ENCODE peak calls at places on chromosomes 7 and 10, in ten cellular contexts. O is suprapubic skin; Y is cardiac muscle cell; A is GM23248; J is CD8-positive, alpha-beta T cell; Z is lower lobe of right lung; P is CD4-positive, CD25-positive, alpha-beta regulatory T cell; G is HCT116; E is upper lobe of right lung; H is PC-9. R is an unnamed sample.

GRCh38 chr10:132395704-132396494 is 1.1 kb upstream of the PWWP2B start:
- DNase-seq in O (peak; percentile 92), Y (peak; percentile 84), A (peak; percentile 68), J (peak; percentile 58), Z (peak; percentile 91), P (peak; percentile 27), G (no peak), E (peak; percentile 91), H (no peak), R (no peak)

GRCh38 chr10:101450277-101451080 is 96.5 kb downstream of the BTRC start:
- DNase-seq in O (no peak), Y (no peak), A (no peak), J (no peak), Z (no peak), P (no peak), G (no peak), E (no peak), H (no peak), R (no peak)

GRCh38 chr10:75441682-75442081 is 10.3 kb downstream of the LRMDA start:
- DNase-seq in O (no peak), Y (no peak), A (no peak), J (no peak), Z (no peak), P (no peak), G (no peak), E (no peak), H (no peak), R (no peak)

GRCh38 chr10:50431118-50431517 is 179.8 kb upstream of the ASAH2 start:
- DNase-seq in O (no peak), Y (no peak), A (peak; percentile 88), J (no peak), Z (no peak), P (no peak), G (no peak), E (no peak), H (peak; percentile 85), R (no peak)

GRCh38 chr7:131302876-131303707 is 24.6 kb upstream of the MKLN1 start:
- DNase-seq in O (no peak), Y (no peak), A (peak; percentile 32), J (peak; percentile 31), Z (no peak), P (peak; percentile 32), G (peak; percentile 39), E (no peak), H (no peak), R (peak; percentile 15)

GRCh38 chr10:50421026-50421719 is 169.9 kb upstream of the ASAH2 start:
- DNase-seq in O (no peak), Y (peak; percentile 41), A (peak; percentile 55), J (peak; percentile 8), Z (peak; percentile 49), P (peak; percentile 79), G (no peak), E (no peak), H (peak; percentile 51), R (peak; percentile 36)

GRCh38 chr7:73557108-73557396 is 438 bp downstream of the BCL7B start:
- DNase-seq in O (peak; percentile 95), Y (peak; percentile 95), A (peak; percentile 98), J (peak; percentile 90), Z (peak; percentile 97), P (peak; percentile 95), G (peak; percentile 75), E (peak; percentile 98), H (peak; percentile 80), R (peak; percentile 78)

GRCh38 chr10:51768886-51769285 is 69.5 kb upstream of the CSTF2T start:
- DNase-seq in O (no peak), Y (no peak), A (no peak), J (no peak), Z (no peak), P (no peak), G (no peak), E (no peak), H (no peak), R (no peak)

GRCh38 chr10:72665925-72666324 is 26.0 kb upstream of the MCU start:
- DNase-seq in O (no peak), Y (no peak), A (peak; percentile 72), J (no peak), Z (no peak), P (peak; percentile 33), G (no peak), E (no peak), H (peak; percentile 94), R (no peak)

GRCh38 chr7:55075464-55075971 is 56.7 kb downstream of the EGFR start:
- DNase-seq in O (no peak), Y (no peak), A (peak; percentile 44), J (no peak), Z (no peak), P (no peak), G (no peak), E (no peak), H (no peak), R (no peak)

GRCh38 chr10:76456190-76456589 is 1024.8 kb downstream of the LRMDA start:
- DNase-seq in O (no peak), Y (no peak), A (peak; percentile 24), J (no peak), Z (no peak), P (no peak), G (no peak), E (no peak), H (no peak), R (no peak)

GRCh38 chr7:156816943-156817572 is 75.9 kb downstream of the LMBR1 start:
- DNase-seq in O (no peak), Y (peak; percentile 12), A (peak; percentile 57), J (no peak), Z (no peak), P (peak; percentile 43), G (no peak), E (no peak), H (no peak), R (no peak)

GRCh38 chr10:132961-133898 is 2.0 kb upstream of the ZMYND11 start:
- DNase-seq in O (no peak), Y (no peak), A (peak; percentile 89), J (no peak), Z (no peak), P (no peak), G (no peak), E (no peak), H (peak; percentile 81), R (no peak)

GRCh38 chr7:123271856-123272255 is 72.1 kb upstream of the SLC13A1 start:
- DNase-seq in O (no peak), Y (no peak), A (no peak), J (no peak), Z (no peak), P (no peak), G (no peak), E (no peak), H (no peak), R (no peak)

GRCh38 chr7:101664893-101665471 is 35.9 kb upstream of the MYL10 start:
- DNase-seq in O (no peak), Y (no peak), A (no peak), J (no peak), Z (no peak), P (no peak), G (no peak), E (no peak), H (no peak), R (no peak)

GRCh38 chr7:155190608-155191536 is 106.8 kb upstream of the INSIG1 start:
- DNase-seq in O (no peak), Y (peak; percentile 66), A (peak; percentile 73), J (peak; percentile 65), Z (peak; percentile 72), P (peak; percentile 51), G (no peak), E (no peak), H (no peak), R (peak; percentile 7)

GRCh38 chr7:99293650-99294049 is 21.0 kb downstream of the MYH16 start:
- DNase-seq in O (no peak), Y (no peak), A (no peak), J (no peak), Z (no peak), P (no peak), G (no peak), E (no peak), H (no peak), R (no peak)

GRCh38 chr10:85794553-85794952 is 572.0 kb downstream of the GRID1 start:
- DNase-seq in O (no peak), Y (no peak), A (no peak), J (no peak), Z (no peak), P (no peak), G (no peak), E (no peak), H (no peak), R (no peak)

GRCh38 chr10:100724531-100725027 is 20.8 kb upstream of the PAX2 start:
- DNase-seq in O (no peak), Y (no peak), A (no peak), J (no peak), Z (no peak), P (no peak), G (no peak), E (no peak), H (no peak), R (no peak)

GRCh38 chr7:151883872-151884271 is 7.0 kb upstream of the PRKAG2 start:
- DNase-seq in O (peak; percentile 11), Y (no peak), A (no peak), J (no peak), Z (no peak), P (no peak), G (no peak), E (peak; percentile 34), H (no peak), R (no peak)

GRCh38 chr7:88042157-88042556 is 108.1 kb downstream of the ADAM22 start:
- DNase-seq in O (no peak), Y (no peak), A (no peak), J (no peak), Z (no peak), P (no peak), G (no peak), E (no peak), H (no peak), R (no peak)

GRCh38 chr7:79507161-79507560 is 53.7 kb upstream of the MAGI2 start:
- DNase-seq in O (no peak), Y (no peak), A (no peak), J (no peak), Z (no peak), P (no peak), G (no peak), E (no peak), H (no peak), R (no peak)
- H3K27ac ChIP-seq in O (no peak overlapping the region), Y (peak overlapping the region; percentile 61), A (no peak overlapping the region), J (no peak overlapping the region), Z (no peak overlapping the region), P (no peak overlapping the region), G (no peak overlapping the region), E (no peak overlapping the region), H (no peak overlapping the region), R (no peak overlapping the region)

GRCh38 chr10:12705943-12706342 is 295.6 kb downstream of the CCDC3 start:
- DNase-seq in O (no peak), Y (no peak), A (peak; percentile 13), J (no peak), Z (no peak), P (no peak), G (no peak), E (no peak), H (peak; percentile 44), R (no peak)
- H3K27ac ChIP-seq in O (no peak overlapping the region), Y (no peak overlapping the region), A (no peak overlapping the region), J (no peak overlapping the region), Z (no peak overlapping the region), P (no peak overlapping the region), G (no peak overlapping the region), E (no peak overlapping the region), H (peak overlapping the region; percentile 98), R (no peak overlapping the region)

GRCh38 chr10:11401314-11402222 is 209.9 kb downstream of the USP6NL start:
- DNase-seq in O (peak; percentile 69), Y (no peak), A (no peak), J (peak; percentile 10), Z (no peak), P (peak; percentile 23), G (no peak), E (no peak), H (no peak), R (no peak)
- H3K27ac ChIP-seq in O (no peak overlapping the region), Y (no peak overlapping the region), A (no peak overlapping the region), J (peak overlapping the region; percentile 18), Z (no peak overlapping the region), P (no peak overlapping the region), G (no peak overlapping the region), E (no peak overlapping the region), H (no peak overlapping the region), R (no peak overlapping the region)

GRCh38 chr7:149297034-149297755 is 35.2 kb downstream of the ZNF783 start:
- DNase-seq in O (no peak), Y (no peak), A (no peak), J (no peak), Z (no peak), P (peak; percentile 19), G (no peak), E (no peak), H (no peak), R (no peak)
- H3K27ac ChIP-seq in O (no peak overlapping the region), Y (no peak overlapping the region), A (no peak overlapping the region), J (no peak overlapping the region), Z (no peak overlapping the region), P (no peak overlapping the region), G (no peak overlapping the region), E (no peak overlapping the region), H (no peak overlapping the region), R (no peak overlapping the region)